ENCODE peak calls at places on chromosome 16, in seven cellular contexts. One of them, this sample, is unnamed.

GRCh38 chr16:49698416-49698815 is 157.5 kb downstream of the ZNF423 start:
- DNase-seq in NCI-H1417 treated with DMSO at 0.1 percent for 48 hours: no peak
- DNase-seq in astrocyte of the cerebellum: no peak
- DNase-seq in erythroblast: peak; percentile 87
- DNase-seq in C1 segment of cervical spinal cord: no peak
- DNase-seq in non-pigmented ciliary epithelial cell: no peak
- DNase-seq in tibial artery: peak; percentile 35
- DNase-seq in this sample: no peak

GRCh38 chr16:53773150-53773846 is 69.3 kb downstream of the FTO start:
- DNase-seq in NCI-H1417 treated with DMSO at 0.1 percent for 48 hours: peak; percentile 60
- DNase-seq in astrocyte of the cerebellum: peak; percentile 83
- DNase-seq in erythroblast: peak; percentile 57
- DNase-seq in C1 segment of cervical spinal cord: no peak
- DNase-seq in non-pigmented ciliary epithelial cell: no peak
- DNase-seq in tibial artery: no peak
- DNase-seq in this sample: no peak

GRCh38 chr16:68236804-68237242 is 896 bp upstream of the ESRP2 start:
- DNase-seq in NCI-H1417 treated with DMSO at 0.1 percent for 48 hours: no peak
- DNase-seq in astrocyte of the cerebellum: no peak
- DNase-seq in erythroblast: peak; percentile 55
- DNase-seq in C1 segment of cervical spinal cord: no peak
- DNase-seq in non-pigmented ciliary epithelial cell: no peak
- DNase-seq in tibial artery: no peak
- DNase-seq in this sample: peak; percentile 50

GRCh38 chr16:77437859-77438258 is 3.0 kb upstream of the ADAMTS18 start:
- DNase-seq in NCI-H1417 treated with DMSO at 0.1 percent for 48 hours: no peak
- DNase-seq in astrocyte of the cerebellum: peak; percentile 40
- DNase-seq in erythroblast: no peak
- DNase-seq in C1 segment of cervical spinal cord: no peak
- DNase-seq in non-pigmented ciliary epithelial cell: no peak
- DNase-seq in tibial artery: no peak
- DNase-seq in this sample: no peak

GRCh38 chr16:54054237-54054780 is 232.3 kb downstream of the IRX3 start:
- DNase-seq in NCI-H1417 treated with DMSO at 0.1 percent for 48 hours: peak; percentile 79
- DNase-seq in astrocyte of the cerebellum: no peak
- DNase-seq in erythroblast: no peak
- DNase-seq in C1 segment of cervical spinal cord: no peak
- DNase-seq in non-pigmented ciliary epithelial cell: no peak
- DNase-seq in tibial artery: no peak
- DNase-seq in this sample: no peak

GRCh38 chr16:23174622-23175021 is 7.9 kb upstream of the SCNN1G start:
- DNase-seq in NCI-H1417 treated with DMSO at 0.1 percent for 48 hours: no peak
- DNase-seq in astrocyte of the cerebellum: no peak
- DNase-seq in erythroblast: no peak
- DNase-seq in C1 segment of cervical spinal cord: no peak
- DNase-seq in non-pigmented ciliary epithelial cell: no peak
- DNase-seq in tibial artery: no peak
- DNase-seq in this sample: no peak

GRCh38 chr16:19655242-19655777 is 62.7 kb downstream of the KNOP1 start:
- DNase-seq in NCI-H1417 treated with DMSO at 0.1 percent for 48 hours: no peak
- DNase-seq in astrocyte of the cerebellum: peak; percentile 15
- DNase-seq in erythroblast: no peak
- DNase-seq in C1 segment of cervical spinal cord: no peak
- DNase-seq in non-pigmented ciliary epithelial cell: no peak
- DNase-seq in tibial artery: no peak
- DNase-seq in this sample: no peak

GRCh38 chr16:87123356-87124001 is 193.7 kb downstream of the C16orf95 start:
- DNase-seq in NCI-H1417 treated with DMSO at 0.1 percent for 48 hours: no peak
- DNase-seq in astrocyte of the cerebellum: no peak
- DNase-seq in erythroblast: no peak
- DNase-seq in C1 segment of cervical spinal cord: no peak
- DNase-seq in non-pigmented ciliary epithelial cell: no peak
- DNase-seq in tibial artery: no peak
- DNase-seq in this sample: no peak

GRCh38 chr16:63856537-63856936 is 1265.3 kb downstream of the CDH11 start:
- DNase-seq in NCI-H1417 treated with DMSO at 0.1 percent for 48 hours: no peak
- DNase-seq in astrocyte of the cerebellum: no peak
- DNase-seq in erythroblast: no peak
- DNase-seq in C1 segment of cervical spinal cord: no peak
- DNase-seq in non-pigmented ciliary epithelial cell: no peak
- DNase-seq in tibial artery: no peak
- DNase-seq in this sample: no peak

GRCh38 chr16:49575352-49576172 is 202.0 kb downstream of the C16orf78 start:
- DNase-seq in NCI-H1417 treated with DMSO at 0.1 percent for 48 hours: no peak
- DNase-seq in astrocyte of the cerebellum: no peak
- DNase-seq in erythroblast: no peak
- DNase-seq in C1 segment of cervical spinal cord: peak; percentile 55
- DNase-seq in non-pigmented ciliary epithelial cell: no peak
- DNase-seq in tibial artery: peak; percentile 60
- DNase-seq in this sample: peak; percentile 73

GRCh38 chr16:81265658-81266451 is 27.4 kb downstream of the BCO1 start:
- DNase-seq in NCI-H1417 treated with DMSO at 0.1 percent for 48 hours: no peak
- DNase-seq in astrocyte of the cerebellum: no peak
- DNase-seq in erythroblast: no peak
- DNase-seq in C1 segment of cervical spinal cord: peak; percentile 50
- DNase-seq in non-pigmented ciliary epithelial cell: no peak
- DNase-seq in tibial artery: peak; percentile 61
- DNase-seq in this sample: no peak

GRCh38 chr16:15961060-15961511 is 11.7 kb downstream of the ABCC1 start:
- DNase-seq in NCI-H1417 treated with DMSO at 0.1 percent for 48 hours: no peak
- DNase-seq in astrocyte of the cerebellum: peak; percentile 73
- DNase-seq in erythroblast: no peak
- DNase-seq in C1 segment of cervical spinal cord: no peak
- DNase-seq in non-pigmented ciliary epithelial cell: no peak
- DNase-seq in tibial artery: no peak
- DNase-seq in this sample: peak; percentile 59

GRCh38 chr16:72856797-72857196 is 191.1 kb downstream of the ZFHX3 start:
- DNase-seq in NCI-H1417 treated with DMSO at 0.1 percent for 48 hours: no peak
- DNase-seq in astrocyte of the cerebellum: no peak
- DNase-seq in erythroblast: peak; percentile 18
- DNase-seq in C1 segment of cervical spinal cord: no peak
- DNase-seq in non-pigmented ciliary epithelial cell: no peak
- DNase-seq in tibial artery: no peak
- DNase-seq in this sample: no peak

GRCh38 chr16:81549547-81550411 is 105.2 kb downstream of the CMIP start:
- DNase-seq in NCI-H1417 treated with DMSO at 0.1 percent for 48 hours: no peak
- DNase-seq in astrocyte of the cerebellum: no peak
- DNase-seq in erythroblast: no peak
- DNase-seq in C1 segment of cervical spinal cord: no peak
- DNase-seq in non-pigmented ciliary epithelial cell: no peak
- DNase-seq in tibial artery: no peak
- DNase-seq in this sample: no peak

GRCh38 chr16:49457196-49457595 is 83.6 kb downstream of the C16orf78 start:
- DNase-seq in NCI-H1417 treated with DMSO at 0.1 percent for 48 hours: no peak
- DNase-seq in astrocyte of the cerebellum: no peak
- DNase-seq in erythroblast: no peak
- DNase-seq in C1 segment of cervical spinal cord: no peak
- DNase-seq in non-pigmented ciliary epithelial cell: no peak
- DNase-seq in tibial artery: no peak
- DNase-seq in this sample: no peak

GRCh38 chr16:77298638-77299360 is 99.6 kb downstream of the SYCE1L start:
- DNase-seq in NCI-H1417 treated with DMSO at 0.1 percent for 48 hours: no peak
- DNase-seq in astrocyte of the cerebellum: peak; percentile 91
- DNase-seq in erythroblast: no peak
- DNase-seq in C1 segment of cervical spinal cord: no peak
- DNase-seq in non-pigmented ciliary epithelial cell: peak; percentile 93
- DNase-seq in tibial artery: peak; percentile 45
- DNase-seq in this sample: no peak

GRCh38 chr16:71927383-71927782 is 32.1 kb downstream of the IST1 start:
- DNase-seq in NCI-H1417 treated with DMSO at 0.1 percent for 48 hours: no peak
- DNase-seq in astrocyte of the cerebellum: peak; percentile 88
- DNase-seq in erythroblast: peak; percentile 42
- DNase-seq in C1 segment of cervical spinal cord: no peak
- DNase-seq in non-pigmented ciliary epithelial cell: peak; percentile 68
- DNase-seq in tibial artery: peak; percentile 29
- DNase-seq in this sample: no peak

GRCh38 chr16:4361033-4361943 is 10.2 kb upstream of the PAM16 start:
- DNase-seq in NCI-H1417 treated with DMSO at 0.1 percent for 48 hours: no peak
- DNase-seq in astrocyte of the cerebellum: no peak
- DNase-seq in erythroblast: no peak
- DNase-seq in C1 segment of cervical spinal cord: no peak
- DNase-seq in non-pigmented ciliary epithelial cell: no peak
- DNase-seq in tibial artery: no peak
- DNase-seq in this sample: no peak

GRCh38 chr16:78705694-78706093 is 606.2 kb downstream of the WWOX start:
- DNase-seq in NCI-H1417 treated with DMSO at 0.1 percent for 48 hours: no peak
- DNase-seq in astrocyte of the cerebellum: no peak
- DNase-seq in erythroblast: peak; percentile 46
- DNase-seq in C1 segment of cervical spinal cord: no peak
- DNase-seq in non-pigmented ciliary epithelial cell: peak; percentile 18
- DNase-seq in tibial artery: no peak
- DNase-seq in this sample: peak; percentile 27

GRCh38 chr16:50657251-50657650 is 23.9 kb downstream of the SNX20 start:
- DNase-seq in NCI-H1417 treated with DMSO at 0.1 percent for 48 hours: no peak
- DNase-seq in astrocyte of the cerebellum: no peak
- DNase-seq in erythroblast: no peak
- DNase-seq in C1 segment of cervical spinal cord: no peak
- DNase-seq in non-pigmented ciliary epithelial cell: no peak
- DNase-seq in tibial artery: no peak
- DNase-seq in this sample: no peak

GRCh38 chr16:89122322-89122831 is 28.7 kb downstream of the ACSF3 start:
- DNase-seq in NCI-H1417 treated with DMSO at 0.1 percent for 48 hours: peak; percentile 38
- DNase-seq in astrocyte of the cerebellum: no peak
- DNase-seq in erythroblast: no peak
- DNase-seq in C1 segment of cervical spinal cord: no peak
- DNase-seq in non-pigmented ciliary epithelial cell: no peak
- DNase-seq in tibial artery: no peak
- DNase-seq in this sample: peak; percentile 47

GRCh38 chr16:12570046-12570618 is 233.6 kb downstream of the CPPED1 start:
- DNase-seq in NCI-H1417 treated with DMSO at 0.1 percent for 48 hours: no peak
- DNase-seq in astrocyte of the cerebellum: no peak
- DNase-seq in erythroblast: no peak
- DNase-seq in C1 segment of cervical spinal cord: no peak
- DNase-seq in non-pigmented ciliary epithelial cell: no peak
- DNase-seq in tibial artery: no peak
- DNase-seq in this sample: no peak

GRCh38 chr16:78075800-78076199 is 23.7 kb upstream of the WWOX start:
- DNase-seq in NCI-H1417 treated with DMSO at 0.1 percent for 48 hours: no peak
- DNase-seq in astrocyte of the cerebellum: no peak
- DNase-seq in erythroblast: no peak
- DNase-seq in C1 segment of cervical spinal cord: no peak
- DNase-seq in non-pigmented ciliary epithelial cell: no peak
- DNase-seq in tibial artery: no peak
- DNase-seq in this sample: no peak

GRCh38 chr16:4987250-4987579 is 29.1 kb downstream of the SEC14L5 start:
- DNase-seq in NCI-H1417 treated with DMSO at 0.1 percent for 48 hours: no peak
- DNase-seq in astrocyte of the cerebellum: no peak
- DNase-seq in erythroblast: no peak
- DNase-seq in C1 segment of cervical spinal cord: no peak
- DNase-seq in non-pigmented ciliary epithelial cell: no peak
- DNase-seq in tibial artery: no peak
- DNase-seq in this sample: no peak

GRCh38 chr16:30570621-30571443 is 682 bp downstream of the ZNF688 start:
- DNase-seq in NCI-H1417 treated with DMSO at 0.1 percent for 48 hours: no peak
- DNase-seq in astrocyte of the cerebellum: no peak
- DNase-seq in erythroblast: no peak
- DNase-seq in C1 segment of cervical spinal cord: no peak
- DNase-seq in non-pigmented ciliary epithelial cell: no peak
- DNase-seq in tibial artery: peak; percentile 31
- DNase-seq in this sample: no peak

GRCh38 chr16:86252596-86252995 is 257.7 kb upstream of the FOXF1 start:
- DNase-seq in NCI-H1417 treated with DMSO at 0.1 percent for 48 hours: no peak
- DNase-seq in astrocyte of the cerebellum: no peak
- DNase-seq in erythroblast: peak; percentile 42
- DNase-seq in C1 segment of cervical spinal cord: no peak
- DNase-seq in non-pigmented ciliary epithelial cell: no peak
- DNase-seq in tibial artery: no peak
- DNase-seq in this sample: no peak

GRCh38 chr16:55701442-55702319 is 45.9 kb downstream of the SLC6A2 start:
- DNase-seq in NCI-H1417 treated with DMSO at 0.1 percent for 48 hours: peak; percentile 6
- DNase-seq in astrocyte of the cerebellum: peak; percentile 6
- DNase-seq in erythroblast: peak; percentile 61
- DNase-seq in C1 segment of cervical spinal cord: no peak
- DNase-seq in non-pigmented ciliary epithelial cell: no peak
- DNase-seq in tibial artery: peak; percentile 39
- DNase-seq in this sample: no peak

GRCh38 chr16:28149016-28149888 is 62.5 kb downstream of the XPO6 start:
- DNase-seq in NCI-H1417 treated with DMSO at 0.1 percent for 48 hours: no peak
- DNase-seq in astrocyte of the cerebellum: no peak
- DNase-seq in erythroblast: peak; percentile 25
- DNase-seq in C1 segment of cervical spinal cord: no peak
- DNase-seq in non-pigmented ciliary epithelial cell: no peak
- DNase-seq in tibial artery: no peak
- DNase-seq in this sample: no peak

GRCh38 chr16:12576878-12577277 is 226.8 kb downstream of the CPPED1 start:
- DNase-seq in NCI-H1417 treated with DMSO at 0.1 percent for 48 hours: no peak
- DNase-seq in astrocyte of the cerebellum: no peak
- DNase-seq in erythroblast: no peak
- DNase-seq in C1 segment of cervical spinal cord: no peak
- DNase-seq in non-pigmented ciliary epithelial cell: no peak
- DNase-seq in tibial artery: no peak
- DNase-seq in this sample: no peak

GRCh38 chr16:17434006-17434405 is 36.8 kb downstream of the XYLT1 start:
- DNase-seq in NCI-H1417 treated with DMSO at 0.1 percent for 48 hours: no peak
- DNase-seq in astrocyte of the cerebellum: no peak
- DNase-seq in erythroblast: no peak
- DNase-seq in C1 segment of cervical spinal cord: no peak
- DNase-seq in non-pigmented ciliary epithelial cell: no peak
- DNase-seq in tibial artery: no peak
- DNase-seq in this sample: no peak